ENCODE peak calls at places on chromosomes 1 and 21, in eight cellular contexts. A is WTC11; I is AG04450; V is activated T-helper 9 cell treated with anti-CD3 and anti-CD28 coated beads, Interleukin-2, amount 50 U/mL, for 16 hours; B is SHP77; O is DMS 273 treated with DMSO at 0.1 percent for 48 hours; Y is NT2/D1; M is occipital lobe. F is an unnamed sample.

GRCh38 chr1:172478485-172478884 is 34.6 kb upstream of the PIGC start:
- DNase-seq in O (no peak), V (no peak), M (no peak), A (no peak), Y (no peak), B (no peak), I (no peak), F (no peak)

GRCh38 chr1:35431173-35431599 is 126.0 kb downstream of the KIAA0319L start:
- DNase-seq in M (no peak), V (no peak), Y (no peak), I (no peak), A (no peak), B (no peak), O (no peak), F (no peak)

GRCh38 chr21:44295163-44295601 is 4.7 kb upstream of the PFKL start:
- DNase-seq in O (no peak), M (no peak), V (no peak), Y (no peak), A (no peak), B (no peak), I (no peak), F (no peak)

GRCh38 chr1:154137888-154138287 is 17.0 kb downstream of the NUP210L start:
- DNase-seq in B (no peak), V (no peak), A (no peak), I (no peak), Y (no peak), M (no peak), O (no peak), F (no peak)

GRCh38 chr1:33228935-33229487 is 27.3 kb upstream of the ZNF362 start:
- DNase-seq in I (peak), B (no peak), Y (no peak), A (no peak), M (no peak), V (no peak), O (peak), F (no peak)

GRCh38 chr1:228343211-228343661 is 63.4 kb downstream of the TRIM11 start:
- DNase-seq in A (no peak), V (no peak), M (no peak), O (no peak), Y (no peak), I (no peak), B (no peak), F (no peak)

GRCh38 chr21:30102881-30103280 is 63.7 kb downstream of the CLDN17 start:
- DNase-seq in Y (peak), B (no peak), V (no peak), I (no peak), A (no peak), M (no peak), O (no peak), F (no peak)

GRCh38 chr1:206839857-206840256 is 25.6 kb upstream of the IL20 start:
- DNase-seq in I (peak), A (no peak), V (no peak), Y (no peak), O (no peak), M (no peak), B (no peak), F (no peak)

GRCh38 chr1:77446841-77447555 is 165.2 kb downstream of the AK5 start:
- DNase-seq in V (no peak), Y (no peak), I (no peak), B (no peak), M (no peak), A (no peak), O (no peak), F (no peak)

GRCh38 chr1:89041055-89041707 is 18.5 kb upstream of the GBP3 start:
- DNase-seq in B (no peak), Y (no peak), O (no peak), M (no peak), V (no peak), I (no peak), A (no peak), F (no peak)

GRCh38 chr1:9909222-9910046 is 635 bp downstream of the CTNNBIP1 start:
- DNase-seq in O (peak), M (no peak), A (peak), I (no peak), B (no peak), V (peak), Y (no peak), F (no peak)

GRCh38 chr1:28359592-28360239 is 9.8 kb upstream of the PHACTR4 start:
- DNase-seq in O (peak), Y (peak), I (no peak), V (peak), A (peak), B (peak), M (no peak), F (peak)

GRCh38 chr1:78101514-78101913 is 55.7 kb downstream of the GIPC2 start:
- DNase-seq in Y (peak), A (no peak), B (no peak), M (no peak), O (no peak), V (no peak), I (peak), F (no peak)

GRCh38 chr1:210695041-210695440 is 366.3 kb downstream of the HHAT start:
- DNase-seq in I (no peak), M (no peak), O (no peak), V (no peak), Y (no peak), A (no peak), B (peak), F (no peak)

GRCh38 chr1:50610563-50610962 is 187.3 kb upstream of the DMRTA2 start:
- DNase-seq in B (no peak), M (no peak), O (peak), A (no peak), V (no peak), I (no peak), Y (no peak), F (no peak)

GRCh38 chr1:223700942-223701637 is 11.2 kb upstream of the CAPN2 start:
- DNase-seq in Y (peak), M (peak), A (no peak), O (no peak), B (no peak), V (no peak), I (peak), F (no peak)

GRCh38 chr1:150543500-150544143 is 5.6 kb upstream of the ADAMTSL4 start:
- DNase-seq in Y (no peak), V (no peak), M (no peak), B (peak), O (no peak), I (no peak), A (no peak), F (no peak)

GRCh38 chr21:43369124-43369523 is 57.8 kb downstream of the SIK1 start:
- DNase-seq in A (no peak), Y (no peak), M (peak), V (no peak), B (peak), O (no peak), I (no peak), F (peak)

GRCh38 chr1:200628223-200628868 is 7.8 kb upstream of the KIF14 start:
- DNase-seq in Y (no peak), V (peak), I (no peak), A (no peak), B (no peak), M (no peak), O (no peak), F (no peak)

GRCh38 chr1:54402896-54403295 is 3.3 kb downstream of the SSBP3 start:
- DNase-seq in O (no peak), B (no peak), A (no peak), M (no peak), Y (no peak), V (no peak), I (no peak), F (no peak)

GRCh38 chr1:235442788-235443429 is 61.3 kb downstream of the B3GALNT2 start:
- DNase-seq in M (no peak), O (no peak), Y (no peak), V (no peak), B (no peak), A (no peak), I (peak), F (no peak)

GRCh38 chr1:52506349-52506748 is 46.5 kb downstream of the TUT4 start:
- DNase-seq in M (no peak), Y (no peak), O (no peak), V (no peak), I (no peak), B (no peak), A (no peak), F (no peak)

GRCh38 chr1:240790851-240791250 is 178.9 kb upstream of the GREM2 start:
- DNase-seq in O (no peak), M (no peak), A (no peak), Y (no peak), V (no peak), I (no peak), B (no peak), F (no peak)

GRCh38 chr1:41525891-41526587 is 41.6 kb upstream of the EDN2 start:
- DNase-seq in V (no peak), A (no peak), Y (no peak), B (no peak), M (no peak), O (no peak), I (no peak), F (no peak)

F was measured in CD14-positive monocyte.